ENCODE peak calls at places on chromosomes 6 and 20, in ten cellular contexts. T is omental fat pad; P is C1 segment of cervical spinal cord; A is COR-L47; R is posterior cingulate gyrus; M is Right ventricle myocardium superior; W is neural crest cell; K is retina; V is activated CD4-positive, alpha-beta T cell treated with anti-CD3 and anti-CD28 coated beads, Interleukin-2, amount 50 U/mL, for 24 hours; I is SJSA1. E is an unnamed sample.

GRCh38 chr6:26183581-26184408 is 96.6 kb downstream of the HFE start:
- DNase-seq in T (no peak), P (peak), A (no peak), R (peak), M (peak), W (peak), K (peak), V (no peak), I (no peak), E (no peak)

GRCh38 chr6:87322304-87323212 is at the start of gene SMIM8:
- DNase-seq in T (peak), P (peak), A (peak), R (peak), M (peak), W (peak), K (peak), V (peak), I (peak), E (peak)

GRCh38 chr20:3046677-3047462 is 1.0 kb downstream of the MRPS26 start:
- DNase-seq in T (no peak), P (no peak), A (peak), R (peak), M (no peak), W (no peak), K (no peak), V (no peak), I (no peak), E (no peak)

GRCh38 chr20:46279104-46279503 is 29.2 kb downstream of the CDH22 start:
- DNase-seq in T (no peak), P (no peak), A (no peak), R (no peak), M (no peak), W (no peak), K (no peak), V (no peak), I (no peak), E (no peak)

GRCh38 chr6:38818691-38819090 is 103.6 kb downstream of the DNAH8 start:
- DNase-seq in T (no peak), P (no peak), A (no peak), R (no peak), M (no peak), W (no peak), K (no peak), V (no peak), I (no peak), E (no peak)

GRCh38 chr20:23242556-23243180 is 107.9 kb upstream of the NXT1 start:
- DNase-seq in T (no peak), P (no peak), A (no peak), R (no peak), M (no peak), W (no peak), K (no peak), V (no peak), I (no peak), E (no peak)

GRCh38 chr20:49573900-49574416 is 6.0 kb upstream of the PTGIS start:
- DNase-seq in T (no peak), P (no peak), A (no peak), R (no peak), M (no peak), W (no peak), K (no peak), V (no peak), I (no peak), E (no peak)

GRCh38 chr6:89409461-89410035 is 2.5 kb downstream of the RRAGD start:
- DNase-seq in T (no peak), P (no peak), A (no peak), R (no peak), M (no peak), W (no peak), K (no peak), V (no peak), I (no peak), E (no peak)

GRCh38 chr6:35403544-35404442 is 48.3 kb upstream of the FANCE start:
- DNase-seq in T (no peak), P (no peak), A (no peak), R (peak), M (no peak), W (no peak), K (no peak), V (no peak), I (no peak), E (no peak)

GRCh38 chr20:52084727-52085126 is 106.9 kb downstream of the ZFP64 start:
- DNase-seq in T (no peak), P (no peak), A (no peak), R (peak), M (no peak), W (no peak), K (no peak), V (no peak), I (no peak), E (no peak)

E was measured in stimulated activated CD4-positive, alpha-beta T cell treated with anti-CD3 and anti-CD28 coated beads, TNF-alpha, amount 100 ng/mL, for 1 hour.